ENCODE peak calls at places on chromosomes 12 and 14, in nine cellular contexts. One of them, this sample, is unnamed.
A peak's percentile ranks its signal among the peaks of the same experiment; 100 is the strongest.

GRCh38 chr14:100018054-100018453 is 47.2 kb upstream of the EVL start:
- DNase-seq in stomach: no peak
- DNase-seq in body of pancreas: no peak
- DNase-seq in AG10803: no peak
- DNase-seq in colonic mucosa: no peak
- DNase-seq in GM18507: no peak
- DNase-seq in type B pancreatic cell: no peak
- DNase-seq in GM12865: no peak
- DNase-seq in NCI-H2107: no peak
- DNase-seq in this sample: no peak

GRCh38 chr12:88544991-88545684 is 35.1 kb downstream of the KITLG start:
- DNase-seq in stomach: no peak
- DNase-seq in body of pancreas: no peak
- DNase-seq in AG10803: peak; percentile 83
- DNase-seq in colonic mucosa: no peak
- DNase-seq in GM18507: no peak
- DNase-seq in type B pancreatic cell: no peak
- DNase-seq in GM12865: no peak
- DNase-seq in NCI-H2107: no peak
- DNase-seq in this sample: no peak

GRCh38 chr14:20697273-20698017 is 8.9 kb downstream of the ANG start:
- DNase-seq in stomach: peak; percentile 79
- DNase-seq in body of pancreas: peak; percentile 78
- DNase-seq in AG10803: peak; percentile 58
- DNase-seq in colonic mucosa: peak; percentile 80
- DNase-seq in GM18507: no peak
- DNase-seq in type B pancreatic cell: peak; percentile 72
- DNase-seq in GM12865: peak; percentile 78
- DNase-seq in NCI-H2107: peak; percentile 46
- DNase-seq in this sample: peak; percentile 73

GRCh38 chr14:74459981-74460380 is 33.1 kb downstream of the NPC2 start:
- DNase-seq in stomach: no peak
- DNase-seq in body of pancreas: no peak
- DNase-seq in AG10803: no peak
- DNase-seq in colonic mucosa: no peak
- DNase-seq in GM18507: no peak
- DNase-seq in type B pancreatic cell: no peak
- DNase-seq in GM12865: no peak
- DNase-seq in NCI-H2107: no peak
- DNase-seq in this sample: no peak

GRCh38 chr12:111367661-111368221 is 1.2 kb downstream of the PHETA1 start:
- DNase-seq in stomach: peak; percentile 85
- DNase-seq in body of pancreas: peak; percentile 89
- DNase-seq in AG10803: no peak
- DNase-seq in colonic mucosa: peak; percentile 81
- DNase-seq in GM18507: no peak
- DNase-seq in type B pancreatic cell: no peak
- DNase-seq in GM12865: no peak
- DNase-seq in NCI-H2107: no peak
- DNase-seq in this sample: no peak

GRCh38 chr12:105761075-105761474 is 377.7 kb downstream of the NUAK1 start:
- DNase-seq in stomach: no peak
- DNase-seq in body of pancreas: no peak
- DNase-seq in AG10803: no peak
- DNase-seq in colonic mucosa: no peak
- DNase-seq in GM18507: no peak
- DNase-seq in type B pancreatic cell: no peak
- DNase-seq in GM12865: no peak
- DNase-seq in NCI-H2107: no peak
- DNase-seq in this sample: no peak

GRCh38 chr14:104563742-104564615 is 15.6 kb upstream of the C14orf180 start:
- DNase-seq in stomach: peak; percentile 75
- DNase-seq in body of pancreas: peak; percentile 73
- DNase-seq in AG10803: peak; percentile 33
- DNase-seq in colonic mucosa: peak; percentile 70
- DNase-seq in GM18507: peak; percentile 68
- DNase-seq in type B pancreatic cell: peak; percentile 83
- DNase-seq in GM12865: peak; percentile 55
- DNase-seq in NCI-H2107: peak; percentile 31
- DNase-seq in this sample: peak; percentile 2

GRCh38 chr14:93056166-93056839 is 59.4 kb downstream of the ITPK1 start:
- DNase-seq in stomach: no peak
- DNase-seq in body of pancreas: no peak
- DNase-seq in AG10803: no peak
- DNase-seq in colonic mucosa: no peak
- DNase-seq in GM18507: no peak
- DNase-seq in type B pancreatic cell: no peak
- DNase-seq in GM12865: no peak
- DNase-seq in NCI-H2107: no peak
- DNase-seq in this sample: no peak

GRCh38 chr14:42710071-42710470 is 1103.4 kb downstream of the LRFN5 start:
- DNase-seq in stomach: no peak
- DNase-seq in body of pancreas: no peak
- DNase-seq in AG10803: no peak
- DNase-seq in colonic mucosa: no peak
- DNase-seq in GM18507: no peak
- DNase-seq in type B pancreatic cell: no peak
- DNase-seq in GM12865: no peak
- DNase-seq in NCI-H2107: no peak
- DNase-seq in this sample: no peak

GRCh38 chr12:98352835-98353234 is 162.6 kb upstream of the TMPO start:
- DNase-seq in stomach: no peak
- DNase-seq in body of pancreas: no peak
- DNase-seq in AG10803: peak; percentile 9
- DNase-seq in colonic mucosa: no peak
- DNase-seq in GM18507: no peak
- DNase-seq in type B pancreatic cell: no peak
- DNase-seq in GM12865: no peak
- DNase-seq in NCI-H2107: no peak
- DNase-seq in this sample: no peak

This sample was measured in Panc1.